ENCODE peak calls at places on chromosomes 11 and 22, in nine cellular contexts. Y, Q, U, D, L, G, A, M and W are unnamed samples.

GRCh38 chr11:20131744-20132666 is 28.3 kb downstream of the DBX1 start:
- DNase-seq in Y (peak), Q (peak), U (peak), D (peak), L (peak), G (peak), A (no peak), M (no peak), W (peak)

GRCh38 chr11:123111465-123111864 is 49.5 kb upstream of the HSPA8 start:
- DNase-seq in Y (no peak), Q (no peak), U (no peak), D (no peak), L (peak), G (peak), A (no peak), M (no peak), W (no peak)

GRCh38 chr22:20994128-20994901 is 7.6 kb downstream of the THAP7 start:
- DNase-seq in Y (no peak), Q (no peak), U (no peak), D (no peak), L (no peak), G (no peak), A (no peak), M (no peak), W (no peak)

GRCh38 chr11:106398396-106399074 is 321.1 kb downstream of the AASDHPPT start:
- DNase-seq in Y (no peak), Q (no peak), U (no peak), D (no peak), L (no peak), G (peak), A (no peak), M (no peak), W (no peak)

GRCh38 chr11:69613594-69613993 is 27.4 kb upstream of the CCND1 start:
- DNase-seq in Y (no peak), Q (no peak), U (no peak), D (no peak), L (no peak), G (no peak), A (no peak), M (no peak), W (no peak)

GRCh38 chr11:66059966-66060680 is 8.0 kb downstream of the SF3B2 start:
- DNase-seq in Y (no peak), Q (no peak), U (no peak), D (no peak), L (no peak), G (no peak), A (no peak), M (no peak), W (no peak)

GRCh38 chr11:45151362-45151982 is 5.0 kb downstream of the PRDM11 start:
- DNase-seq in Y (no peak), Q (no peak), U (no peak), D (no peak), L (no peak), G (no peak), A (peak), M (no peak), W (no peak)

GRCh38 chr22:41203118-41203517 is 2.0 kb upstream of the L3MBTL2 start:
- DNase-seq in Y (no peak), Q (no peak), U (no peak), D (no peak), L (no peak), G (no peak), A (no peak), M (no peak), W (no peak)

GRCh38 chr22:42389137-42389536 is 43.1 kb downstream of the NFAM1 start:
- DNase-seq in Y (no peak), Q (no peak), U (no peak), D (no peak), L (no peak), G (no peak), A (no peak), M (no peak), W (no peak)

GRCh38 chr11:57436031-57436430 is 9.1 kb upstream of the SLC43A3 start:
- DNase-seq in Y (no peak), Q (no peak), U (no peak), D (no peak), L (no peak), G (no peak), A (no peak), M (no peak), W (no peak)

GRCh38 chr11:116397556-116398167 is 375.1 kb downstream of the BUD13 start:
- DNase-seq in Y (no peak), Q (no peak), U (no peak), D (no peak), L (no peak), G (peak), A (no peak), M (no peak), W (no peak)

GRCh38 chr22:20246368-20247009 is 21.6 kb downstream of the RTN4R start:
- DNase-seq in Y (no peak), Q (no peak), U (no peak), D (no peak), L (peak), G (no peak), A (no peak), M (no peak), W (no peak)

GRCh38 chr11:75632962-75633361 is 35.9 kb downstream of the MAP6 start:
- DNase-seq in Y (no peak), Q (no peak), U (no peak), D (no peak), L (no peak), G (no peak), A (no peak), M (no peak), W (no peak)

GRCh38 chr11:126165366-126166156 is 45.9 kb downstream of the RPUSD4 start:
- DNase-seq in Y (no peak), Q (no peak), U (no peak), D (peak), L (no peak), G (no peak), A (no peak), M (no peak), W (no peak)

GRCh38 chr11:70046089-70046488 is 32.0 kb upstream of the ANO1 start:
- DNase-seq in Y (no peak), Q (no peak), U (no peak), D (no peak), L (no peak), G (no peak), A (peak), M (no peak), W (no peak)

GRCh38 chr22:36546932-36547331 is 18.0 kb upstream of the EIF3D start:
- DNase-seq in Y (peak), Q (no peak), U (no peak), D (no peak), L (peak), G (peak), A (no peak), M (no peak), W (no peak)

GRCh38 chr11:132475046-132475445 is 1057.3 kb downstream of the OPCML start:
- DNase-seq in Y (no peak), Q (no peak), U (no peak), D (no peak), L (no peak), G (peak), A (no peak), M (no peak), W (no peak)

GRCh38 chr11:8289426-8290047 is 25.9 kb upstream of the LMO1 start:
- DNase-seq in Y (no peak), Q (peak), U (no peak), D (no peak), L (no peak), G (no peak), A (peak), M (no peak), W (no peak)

GRCh38 chr11:124898711-124899110 is 1.0 kb upstream of the ROBO4 start:
- DNase-seq in Y (peak), Q (no peak), U (peak), D (no peak), L (peak), G (no peak), A (peak), M (no peak), W (no peak)

GRCh38 chr22:31926969-31927368 is 17.4 kb upstream of the YWHAH start:
- DNase-seq in Y (no peak), Q (no peak), U (no peak), D (no peak), L (peak), G (peak), A (no peak), M (no peak), W (no peak)

GRCh38 chr22:40326905-40327735 is 19.2 kb upstream of the ADSL start:
- DNase-seq in Y (peak), Q (no peak), U (no peak), D (no peak), L (peak), G (peak), A (no peak), M (no peak), W (no peak)

GRCh38 chr22:38756631-38757463 is 1.0 kb upstream of the SUN2 start:
- DNase-seq in Y (no peak), Q (peak), U (no peak), D (peak), L (no peak), G (peak), A (no peak), M (no peak), W (no peak)

GRCh38 chr11:1714908-1715885 is 18.2 kb downstream of the KRTAP5-6 start:
- DNase-seq in Y (no peak), Q (no peak), U (peak), D (no peak), L (no peak), G (no peak), A (no peak), M (no peak), W (no peak)

GRCh38 chr11:24781288-24781687 is 284.4 kb downstream of the LUZP2 start:
- DNase-seq in Y (no peak), Q (no peak), U (no peak), D (no peak), L (no peak), G (no peak), A (no peak), M (no peak), W (no peak)

GRCh38 chr11:15123849-15124248 is 9.1 kb downstream of the INSC start:
- DNase-seq in Y (peak), Q (no peak), U (no peak), D (no peak), L (peak), G (peak), A (no peak), M (no peak), W (no peak)

GRCh38 chr22:41555325-41555724 is 5.5 kb upstream of the CSDC2 start:
- DNase-seq in Y (no peak), Q (no peak), U (no peak), D (no peak), L (no peak), G (no peak), A (no peak), M (no peak), W (no peak)

GRCh38 chr11:44949160-44950035 is 1.3 kb downstream of the TP53I11 start:
- DNase-seq in Y (no peak), Q (peak), U (no peak), D (peak), L (peak), G (peak), A (no peak), M (no peak), W (no peak)

GRCh38 chr11:104594228-104594958 is 303.9 kb downstream of the CASP12 start:
- DNase-seq in Y (no peak), Q (no peak), U (no peak), D (no peak), L (no peak), G (peak), A (no peak), M (no peak), W (no peak)

GRCh38 chr11:118211006-118211405 is 13.8 kb downstream of the JAML start:
- DNase-seq in Y (no peak), Q (no peak), U (no peak), D (no peak), L (peak), G (peak), A (no peak), M (no peak), W (no peak)
- H3K27ac ChIP-seq in Y (no peak), Q (no peak), U (peak), D (peak), L (no peak), G (no peak), A (no peak), M (no peak), W (no peak)

GRCh38 chr11:128238521-128239222 is 348.7 kb downstream of the ETS1 start:
- DNase-seq in Y (no peak), Q (no peak), U (no peak), D (no peak), L (no peak), G (no peak), A (no peak), M (no peak), W (no peak)
- H3K27ac ChIP-seq in Y (no peak), Q (no peak), U (no peak), D (no peak), L (no peak), G (no peak), A (no peak), M (no peak), W (no peak)

DNA sequence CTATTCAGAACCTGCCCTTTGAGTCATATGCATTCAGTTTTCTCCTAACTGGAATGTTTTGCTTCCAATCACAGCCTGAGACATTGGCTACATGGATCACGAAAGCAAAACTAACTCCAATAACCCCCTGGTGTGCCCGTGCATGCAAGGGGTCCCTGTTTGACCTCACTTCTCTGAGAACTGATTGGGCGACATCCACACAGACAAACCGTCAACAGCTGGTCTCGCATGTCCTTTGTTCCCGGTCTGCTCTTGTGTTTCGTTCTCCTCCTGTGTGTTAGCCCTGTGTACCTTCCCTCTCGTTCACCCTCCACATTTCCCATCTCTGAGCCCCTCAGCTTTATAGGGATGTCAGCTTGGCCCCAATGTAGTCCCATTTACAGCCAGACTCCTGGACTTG is 67.2 kb upstream of the TTC12 start:
- DNase-seq in Y (no peak), Q (no peak), U (no peak), D (no peak), L (peak), G (no peak), A (no peak), M (no peak), W (no peak)
- H3K27ac ChIP-seq in Y (no peak), Q (no peak), U (no peak), D (no peak), L (no peak), G (no peak), A (no peak), M (no peak), W (no peak)

DNA sequence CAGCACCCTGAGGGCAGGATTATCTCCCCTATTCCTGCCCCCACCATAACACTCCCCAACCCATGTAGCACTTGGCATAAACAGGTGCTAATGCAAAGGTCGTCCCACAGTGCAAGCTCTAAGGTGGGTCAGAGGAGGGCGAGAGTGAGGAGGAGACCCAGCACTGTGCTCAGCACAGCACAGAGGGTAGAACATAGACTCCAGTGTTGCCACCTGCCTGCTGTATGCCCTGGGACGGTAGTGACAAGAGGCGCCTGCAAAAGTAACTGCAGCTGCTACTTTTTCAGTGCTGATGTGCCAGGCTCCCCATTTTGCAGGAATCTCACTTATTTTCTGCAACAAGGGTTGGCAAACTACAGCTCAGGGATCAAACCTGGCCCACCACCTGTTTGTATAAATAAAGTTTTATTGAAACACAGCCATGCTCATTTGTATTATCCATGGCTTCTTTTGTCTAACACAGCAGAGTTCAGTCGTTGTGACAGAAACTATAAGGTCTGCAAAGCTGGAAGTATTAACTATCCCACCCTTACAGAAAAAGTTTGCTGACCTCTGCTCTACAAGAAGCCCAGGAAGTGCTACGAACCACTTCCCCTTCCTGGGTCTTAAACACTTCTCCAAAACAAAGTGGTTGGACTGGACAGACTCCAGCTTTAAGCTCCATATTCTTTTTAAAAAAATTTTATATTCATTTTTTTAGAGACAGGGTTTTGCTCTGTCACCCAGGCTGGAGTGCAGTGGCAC is 16.9 kb upstream of the CDC42BPG start:
- DNase-seq in Y (no peak), Q (no peak), U (no peak), D (no peak), L (no peak), G (no peak), A (no peak), M (no peak), W (no peak)
- H3K27ac ChIP-seq in Y (no peak), Q (no peak), U (peak), D (peak), L (no peak), G (no peak), A (peak), M (peak), W (no peak)

GRCh38 chr22:44930711-44931035 is 79.1 kb downstream of the PHF21B start:
- DNase-seq in Y (no peak), Q (no peak), U (no peak), D (no peak), L (no peak), G (no peak), A (no peak), M (no peak), W (no peak)
- H3K27ac ChIP-seq in Y (no peak), Q (no peak), U (no peak), D (no peak), L (no peak), G (no peak), A (no peak), M (no peak), W (no peak)

GRCh38 chr11:78798567-78799170 is 224.0 kb upstream of the NARS2 start:
- DNase-seq in Y (no peak), Q (peak), U (peak), D (peak), L (peak), G (peak), A (no peak), M (no peak), W (peak)

GRCh38 chr11:78795862-78796261 is 221.2 kb upstream of the NARS2 start:
- DNase-seq in Y (no peak), Q (no peak), U (no peak), D (no peak), L (no peak), G (peak), A (no peak), M (no peak), W (no peak)

GRCh38 chr11:78800089-78800690 is 225.5 kb upstream of the NARS2 start:
- DNase-seq in Y (no peak), Q (no peak), U (no peak), D (no peak), L (peak), G (no peak), A (no peak), M (no peak), W (no peak)

GRCh38 chr11:78796956-78797355 is 222.3 kb upstream of the NARS2 start:
- DNase-seq in Y (peak), Q (peak), U (no peak), D (no peak), L (no peak), G (peak), A (no peak), M (no peak), W (no peak)

GRCh38 chr11:78797559-78797958 is 222.9 kb upstream of the NARS2 start:
- DNase-seq in Y (no peak), Q (no peak), U (no peak), D (no peak), L (no peak), G (no peak), A (no peak), M (no peak), W (no peak)
- H3K27ac ChIP-seq in Y (peak), Q (peak), U (no peak), D (no peak), L (no peak), G (peak), A (no peak), M (no peak), W (no peak)